ENCODE peak calls at places on chromosome 18, in six cellular contexts. D is IMR-90, T is sigmoid colon, G is ovary, K is transverse colon, Y is heart left ventricle. W is an unnamed sample.

GRCh38 chr18:79897940-79898625 is 53.4 kb downstream of the SLC66A2 start:
- DNase-seq in K (peak), D (no peak), G (no peak), T (no peak), Y (no peak), W (no peak)

GRCh38 chr18:35024196-35024595 is 17.0 kb upstream of the MAPRE2 start:
- DNase-seq in G (no peak), K (no peak), Y (no peak), D (no peak), T (no peak), W (no peak)

GRCh38 chr18:75574197-75574596 is 146.7 kb upstream of the SMIM21 start:
- DNase-seq in K (no peak), T (no peak), Y (no peak), D (peak), G (no peak), W (no peak)

GRCh38 chr18:22494771-22495170 is 77.1 kb upstream of the CTAGE1 start:
- DNase-seq in Y (no peak), G (no peak), T (no peak), K (no peak), D (peak), W (no peak)

GRCh38 chr18:6537468-6537867 is 122.8 kb upstream of the L3MBTL4 start:
- DNase-seq in K (no peak), D (no peak), T (no peak), G (no peak), Y (no peak), W (no peak)

GRCh38 chr18:35371412-35372195 is 5.5 kb downstream of the ZNF396 start:
- DNase-seq in Y (no peak), D (peak), G (no peak), T (no peak), K (no peak), W (no peak)

GRCh38 chr18:30889582-30890301 is 152.8 kb downstream of the DSC3 start:
- DNase-seq in D (no peak), T (no peak), Y (no peak), K (no peak), G (no peak), W (peak)

GRCh38 chr18:70998490-70998889 is 709.6 kb downstream of the SOCS6 start:
- DNase-seq in T (no peak), Y (no peak), D (no peak), K (no peak), G (no peak), W (no peak)

GRCh38 chr18:62647179-62647578 is 68.2 kb upstream of the PHLPP1 start:
- DNase-seq in Y (no peak), T (no peak), D (no peak), K (no peak), G (no peak), W (no peak)

GRCh38 chr18:37537868-37538525 is 27.6 kb downstream of the CELF4 start:
- DNase-seq in Y (peak), D (peak), G (peak), T (peak), K (peak), W (peak)

GRCh38 chr18:50982802-50983179 is 15.0 kb downstream of the ELAC1 start:
- DNase-seq in D (peak), Y (no peak), T (no peak), K (no peak), G (no peak), W (peak)

GRCh38 chr18:78638889-78639596 is 340.6 kb upstream of the SALL3 start:
- DNase-seq in G (no peak), Y (no peak), K (no peak), T (no peak), D (no peak), W (no peak)

DNA sequence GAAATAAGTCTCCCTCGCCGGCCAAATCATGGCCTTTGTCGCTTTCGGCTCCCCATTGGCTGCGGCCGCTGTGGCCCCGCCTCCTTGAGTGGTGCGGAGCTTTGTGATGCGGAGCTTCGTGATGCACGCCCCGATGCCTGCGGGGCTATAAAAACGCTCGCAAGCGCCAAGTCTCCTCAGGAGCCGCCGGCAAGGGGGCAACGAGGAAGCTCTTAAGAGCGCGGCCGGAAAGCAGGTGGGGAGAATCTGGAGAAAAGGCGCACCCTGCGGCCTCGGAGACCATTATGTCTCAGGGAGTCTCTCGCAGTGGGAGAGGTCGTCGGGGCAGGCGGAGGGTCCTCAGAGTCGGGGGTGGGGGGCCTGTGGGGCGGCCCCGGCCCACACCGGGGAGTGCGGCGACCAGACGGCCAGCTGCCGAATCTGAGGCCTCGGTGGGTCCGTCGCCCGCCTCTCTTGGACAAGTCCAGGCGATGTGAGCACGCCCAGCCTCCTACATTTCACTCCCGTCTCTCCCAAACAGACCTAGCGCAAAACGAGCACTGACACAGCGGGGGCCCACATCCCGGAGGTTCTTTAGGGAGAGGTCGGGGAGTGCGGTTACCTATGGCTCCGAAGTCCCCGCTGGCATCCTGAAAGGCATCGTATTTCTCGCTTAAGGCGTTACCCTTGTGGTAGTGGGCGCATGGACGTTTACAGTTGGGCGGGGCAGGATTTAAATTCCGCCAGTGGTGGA is at the start of gene CABYR:
- DNase-seq in D (peak), K (peak), Y (peak), G (peak), T (peak), W (peak)
- TF ChIP-seq POLR2A in D (peak), K (peak), Y (peak), G (peak), T (no peak), W (no peak)

GRCh38 chr18:58536187-58536516 is 92.7 kb downstream of the ALPK2 start:
- DNase-seq in G (no peak), Y (no peak), D (no peak), T (no peak), K (no peak), W (no peak)
- TF ChIP-seq POLR2A in G (no peak), Y (no peak), D (no peak), T (no peak), K (no peak), W (no peak)

GRCh38 chr18:9876867-9877654 is 8.7 kb upstream of the TXNDC2 start:
- DNase-seq in G (peak), Y (no peak), T (no peak), K (no peak), D (peak), W (peak)
- TF ChIP-seq POLR2A in G (no peak), Y (no peak), T (no peak), K (no peak), D (peak), W (peak)

GRCh38 chr18:47930844-47931706 is 616 bp upstream of the SMAD2 start:
- DNase-seq in K (peak), G (peak), D (peak), T (peak), Y (peak), W (peak)
- TF ChIP-seq POLR2A in K (peak), G (peak), D (peak), T (peak), Y (peak), W (peak)

GRCh38 chr18:55566456-55566935 is 21.5 kb downstream of the TCF4 start:
- DNase-seq in T (no peak), K (no peak), Y (no peak), D (no peak), G (no peak), W (no peak)
- TF ChIP-seq POLR2A in T (no peak), K (no peak), Y (no peak), D (no peak), G (no peak), W (no peak)